ENCODE peak calls at places on chromosomes 5 and 9, in five cellular contexts. Y is GM06990, S is ecto neural progenitor cell, B is GM12891, I is KG1. C is an unnamed sample.

GRCh38 chr5:56012281-56012963 is 17.7 kb upstream of the IL6ST start:
- DNase-seq in S (no peak), B (no peak), I (no peak), Y (no peak), C (no peak)

GRCh38 chr5:2883771-2884170 is 132.3 kb upstream of the IRX2 start:
- DNase-seq in B (no peak), Y (no peak), I (no peak), S (no peak), C (no peak)

GRCh38 chr5:162209005-162209605 is 141.5 kb downstream of the GABRG2 start:
- DNase-seq in B (peak; percentile 4), S (peak; percentile 72), I (peak; percentile 1), Y (no peak), C (peak; percentile 5)

GRCh38 chr9:83281306-83282255 is 218.6 kb upstream of the RASEF start:
- DNase-seq in B (no peak), Y (no peak), S (no peak), I (peak; percentile 28), C (peak; percentile 23)

GRCh38 chr5:171851251-171851650 is 65.6 kb downstream of the SMIM23 start:
- DNase-seq in B (no peak), S (no peak), Y (no peak), I (no peak), C (no peak)

GRCh38 chr5:76325326-76325725 is 77.8 kb upstream of the IQGAP2 start:
- DNase-seq in Y (no peak), I (no peak), B (no peak), S (no peak), C (no peak)

GRCh38 chr9:31394040-31394473 is 990.4 kb upstream of the ACO1 start:
- DNase-seq in Y (no peak), I (no peak), B (no peak), S (no peak), C (no peak)

GRCh38 chr5:179437341-179438001 is 92.2 kb upstream of the ADAMTS2 start:
- DNase-seq in Y (no peak), S (no peak), B (no peak), I (no peak), C (no peak)

GRCh38 chr9:137286980-137287383 is 9.5 kb downstream of the TOR4A start:
- DNase-seq in S (peak; percentile 57), B (no peak), I (no peak), Y (peak; percentile 74), C (no peak)

GRCh38 chr5:169050146-169050571 is 250.8 kb downstream of the SLIT3 start:
- DNase-seq in I (no peak), B (no peak), S (no peak), Y (no peak), C (peak; percentile 58)

GRCh38 chr5:57199866-57200265 is 26.0 kb downstream of the GPBP1 start:
- DNase-seq in B (no peak), I (no peak), Y (no peak), S (no peak), C (no peak)

GRCh38 chr5:138011991-138012390 is 20.9 kb downstream of the FAM13B start:
- DNase-seq in S (no peak), B (no peak), Y (no peak), I (no peak), C (no peak)

GRCh38 chr5:3446410-3446809 is 149.2 kb upstream of the IRX1 start:
- DNase-seq in I (no peak), Y (no peak), S (no peak), B (no peak), C (no peak)

GRCh38 chr5:36344900-36345299 is 43.2 kb upstream of the RANBP3L start:
- DNase-seq in B (no peak), Y (no peak), S (no peak), I (no peak), C (no peak)

GRCh38 chr5:135139397-135140134 is 105.5 kb upstream of the PITX1 start:
- DNase-seq in S (no peak), B (no peak), Y (no peak), I (no peak), C (peak; percentile 70)

GRCh38 chr9:95193067-95193466 is 124.4 kb downstream of the FANCC start:
- DNase-seq in S (no peak), B (no peak), I (no peak), Y (no peak), C (no peak)

GRCh38 chr5:178236685-178237084 is 4.1 kb upstream of the PHYKPL start:
- DNase-seq in I (no peak), Y (no peak), B (no peak), S (no peak), C (no peak)

GRCh38 chr5:122846051-122846567 is 696 bp downstream of the SNX24 start:
- DNase-seq in Y (no peak), S (no peak), B (no peak), I (no peak), C (no peak)

GRCh38 chr5:136686192-136686872 is 321.0 kb upstream of the TRPC7 start:
- DNase-seq in S (no peak), Y (no peak), I (no peak), B (no peak), C (no peak)

GRCh38 chr5:42057254-42057690 is 132.2 kb downstream of the FBXO4 start:
- DNase-seq in S (peak; percentile 66), B (peak; percentile 18), Y (no peak), I (peak; percentile 23), C (no peak)

GRCh38 chr5:28190011-28190410 is 1151.6 kb upstream of the CDH9 start:
- DNase-seq in B (no peak), I (no peak), Y (no peak), S (no peak), C (no peak)

GRCh38 chr9:79289856-79290255 is 281.9 kb upstream of the TLE4 start:
- DNase-seq in S (no peak), I (no peak), B (no peak), Y (no peak), C (no peak)